ENCODE peak calls at places on chromosomes 4 and X, in eight cellular contexts. One of them, this sample, is unnamed.

GRCh38 chr4:66927937-66928336 is 617.4 kb downstream of the CENPC start:
- DNase-seq in BJ: no peak
- DNase-seq in IMR-90: no peak
- DNase-seq in breast epithelium: no peak
- DNase-seq in SJSA1: no peak
- DNase-seq in MM.1S: no peak
- DNase-seq in Panc1: no peak
- DNase-seq in mesendoderm: no peak
- DNase-seq in this sample: no peak

GRCh38 chrX:8668797-8669196 is 63.1 kb downstream of the ANOS1 start:
- DNase-seq in Panc1: no peak
- DNase-seq in MM.1S: no peak
- DNase-seq in mesendoderm: peak; percentile 84
- DNase-seq in SJSA1: no peak
- DNase-seq in breast epithelium: no peak
- DNase-seq in IMR-90: no peak
- DNase-seq in BJ: no peak
- DNase-seq in this sample: no peak

GRCh38 chrX:112834016-112834855 is 6.4 kb downstream of the AMOT start:
- DNase-seq in Panc1: no peak
- DNase-seq in BJ: peak; percentile 51
- DNase-seq in MM.1S: no peak
- DNase-seq in IMR-90: peak; percentile 77
- DNase-seq in SJSA1: peak; percentile 41
- DNase-seq in breast epithelium: no peak
- DNase-seq in mesendoderm: peak; percentile 65
- DNase-seq in this sample: no peak

GRCh38 chr4:15707363-15707715 is 4.5 kb downstream of the BST1 start:
- DNase-seq in MM.1S: no peak
- DNase-seq in SJSA1: no peak
- DNase-seq in IMR-90: no peak
- DNase-seq in BJ: no peak
- DNase-seq in mesendoderm: no peak
- DNase-seq in breast epithelium: no peak
- DNase-seq in Panc1: no peak
- DNase-seq in this sample: no peak

GRCh38 chr4:47221721-47222120 is 190.4 kb downstream of the GABRB1 start:
- DNase-seq in SJSA1: no peak
- DNase-seq in mesendoderm: no peak
- DNase-seq in breast epithelium: no peak
- DNase-seq in IMR-90: peak; percentile 87
- DNase-seq in BJ: no peak
- DNase-seq in Panc1: no peak
- DNase-seq in MM.1S: no peak
- DNase-seq in this sample: no peak

GRCh38 chr4:8267077-8267476 is 2.5 kb upstream of the HTRA3 start:
- DNase-seq in SJSA1: peak; percentile 54
- DNase-seq in breast epithelium: no peak
- DNase-seq in BJ: no peak
- DNase-seq in IMR-90: peak; percentile 33
- DNase-seq in mesendoderm: peak; percentile 65
- DNase-seq in Panc1: peak; percentile 7
- DNase-seq in MM.1S: peak; percentile 42
- DNase-seq in this sample: no peak

GRCh38 chr4:39587881-39588280 is 50.8 kb downstream of the SMIM14 start:
- DNase-seq in BJ: no peak
- DNase-seq in breast epithelium: no peak
- DNase-seq in MM.1S: no peak
- DNase-seq in Panc1: no peak
- DNase-seq in mesendoderm: no peak
- DNase-seq in SJSA1: no peak
- DNase-seq in IMR-90: peak; percentile 90
- DNase-seq in this sample: no peak

GRCh38 chr4:112361181-112361791 is 64.1 kb downstream of the ALPK1 start:
- DNase-seq in mesendoderm: peak; percentile 95
- DNase-seq in MM.1S: peak; percentile 78
- DNase-seq in BJ: no peak
- DNase-seq in SJSA1: no peak
- DNase-seq in breast epithelium: no peak
- DNase-seq in IMR-90: peak; percentile 27
- DNase-seq in Panc1: no peak
- DNase-seq in this sample: no peak

GRCh38 chr4:87975466-87975865 is at the start of gene SPP1:
- DNase-seq in Panc1: no peak
- DNase-seq in IMR-90: peak; percentile 13
- DNase-seq in BJ: no peak
- DNase-seq in breast epithelium: no peak
- DNase-seq in SJSA1: no peak
- DNase-seq in mesendoderm: peak; percentile 91
- DNase-seq in MM.1S: peak; percentile 60
- DNase-seq in this sample: no peak

GRCh38 chr4:25437951-25438350 is 60.9 kb downstream of the ANAPC4 start:
- DNase-seq in mesendoderm: no peak
- DNase-seq in Panc1: no peak
- DNase-seq in IMR-90: no peak
- DNase-seq in BJ: no peak
- DNase-seq in SJSA1: no peak
- DNase-seq in MM.1S: no peak
- DNase-seq in breast epithelium: no peak
- DNase-seq in this sample: no peak

GRCh38 chrX:113873056-113873455 is 710.8 kb upstream of the HTR2C start:
- DNase-seq in BJ: no peak
- DNase-seq in IMR-90: no peak
- DNase-seq in Panc1: no peak
- DNase-seq in breast epithelium: no peak
- DNase-seq in mesendoderm: no peak
- DNase-seq in SJSA1: no peak
- DNase-seq in MM.1S: no peak
- DNase-seq in this sample: no peak

GRCh38 chr4:183291070-183291469 is 29.0 kb downstream of the CLDN22 start:
- DNase-seq in SJSA1: no peak
- DNase-seq in MM.1S: no peak
- DNase-seq in breast epithelium: no peak
- DNase-seq in Panc1: no peak
- DNase-seq in BJ: no peak
- DNase-seq in mesendoderm: no peak
- DNase-seq in IMR-90: no peak
- DNase-seq in this sample: no peak

GRCh38 chr4:38456096-38456495 is 207.9 kb upstream of the KLF3 start:
- DNase-seq in breast epithelium: no peak
- DNase-seq in SJSA1: no peak
- DNase-seq in MM.1S: no peak
- DNase-seq in IMR-90: no peak
- DNase-seq in mesendoderm: no peak
- DNase-seq in BJ: no peak
- DNase-seq in Panc1: no peak
- DNase-seq in this sample: no peak

GRCh38 chrX:18348047-18348446 is 6.4 kb downstream of the SCML2 start:
- DNase-seq in BJ: peak; percentile 1
- DNase-seq in Panc1: no peak
- DNase-seq in MM.1S: peak; percentile 14
- DNase-seq in mesendoderm: peak; percentile 2
- DNase-seq in IMR-90: no peak
- DNase-seq in SJSA1: no peak
- DNase-seq in breast epithelium: no peak
- DNase-seq in this sample: peak; percentile 20

GRCh38 chrX:115023139-115023538 is 5.7 kb upstream of the IL13RA2 start:
- DNase-seq in IMR-90: peak; percentile 90
- DNase-seq in breast epithelium: no peak
- DNase-seq in BJ: peak; percentile 47
- DNase-seq in MM.1S: no peak
- DNase-seq in SJSA1: no peak
- DNase-seq in Panc1: no peak
- DNase-seq in mesendoderm: no peak
- DNase-seq in this sample: peak; percentile 43

GRCh38 chr4:2365054-2365912 is 53.2 kb downstream of the ZFYVE28 start:
- DNase-seq in SJSA1: no peak
- DNase-seq in breast epithelium: peak; percentile 46
- DNase-seq in MM.1S: no peak
- DNase-seq in mesendoderm: no peak
- DNase-seq in IMR-90: no peak
- DNase-seq in Panc1: no peak
- DNase-seq in BJ: no peak
- DNase-seq in this sample: no peak

GRCh38 chr4:164959896-164960295 is 17.6 kb downstream of the TRIM61 start:
- DNase-seq in breast epithelium: no peak
- DNase-seq in mesendoderm: no peak
- DNase-seq in BJ: no peak
- DNase-seq in MM.1S: no peak
- DNase-seq in Panc1: no peak
- DNase-seq in SJSA1: no peak
- DNase-seq in IMR-90: peak; percentile 22
- DNase-seq in this sample: peak; percentile 81

GRCh38 chr4:11622961-11623725 is 194.4 kb upstream of the HS3ST1 start:
- DNase-seq in breast epithelium: no peak
- DNase-seq in Panc1: no peak
- DNase-seq in SJSA1: no peak
- DNase-seq in IMR-90: no peak
- DNase-seq in BJ: no peak
- DNase-seq in mesendoderm: no peak
- DNase-seq in MM.1S: no peak
- DNase-seq in this sample: no peak

GRCh38 chr4:48681856-48682255 is 98.2 kb downstream of the FRYL start:
- DNase-seq in Panc1: no peak
- DNase-seq in mesendoderm: peak; percentile 49
- DNase-seq in BJ: no peak
- DNase-seq in MM.1S: peak; percentile 52
- DNase-seq in SJSA1: no peak
- DNase-seq in IMR-90: peak; percentile 52
- DNase-seq in breast epithelium: no peak
- DNase-seq in this sample: no peak

GRCh38 chrX:137194164-137194563 is 160.4 kb upstream of the GPR101 start:
- DNase-seq in Panc1: peak; percentile 20
- DNase-seq in SJSA1: peak; percentile 39
- DNase-seq in breast epithelium: no peak
- DNase-seq in mesendoderm: peak; percentile 69
- DNase-seq in IMR-90: peak; percentile 21
- DNase-seq in MM.1S: peak; percentile 36
- DNase-seq in BJ: no peak
- DNase-seq in this sample: no peak

GRCh38 chr4:137946423-137946822 is 295.7 kb downstream of the SLC7A11 start:
- DNase-seq in Panc1: no peak
- DNase-seq in breast epithelium: no peak
- DNase-seq in IMR-90: peak; percentile 56
- DNase-seq in SJSA1: no peak
- DNase-seq in mesendoderm: peak; percentile 8
- DNase-seq in MM.1S: no peak
- DNase-seq in BJ: no peak
- DNase-seq in this sample: no peak

GRCh38 chrX:141904262-141904661 is 568 bp downstream of the MAGEC1 start:
- DNase-seq in mesendoderm: no peak
- DNase-seq in breast epithelium: no peak
- DNase-seq in BJ: no peak
- DNase-seq in IMR-90: no peak
- DNase-seq in MM.1S: no peak
- DNase-seq in SJSA1: no peak
- DNase-seq in Panc1: no peak
- DNase-seq in this sample: no peak

GRCh38 chr4:64781737-64782326 is 372.6 kb upstream of the TECRL start:
- DNase-seq in mesendoderm: peak; percentile 34
- DNase-seq in MM.1S: peak; percentile 60
- DNase-seq in Panc1: peak; percentile 13
- DNase-seq in SJSA1: no peak
- DNase-seq in BJ: no peak
- DNase-seq in IMR-90: peak; percentile 10
- DNase-seq in breast epithelium: no peak
- DNase-seq in this sample: no peak

GRCh38 chr4:129364747-129365452 is 268.9 kb downstream of the C4orf33 start:
- DNase-seq in SJSA1: no peak
- DNase-seq in breast epithelium: no peak
- DNase-seq in MM.1S: no peak
- DNase-seq in mesendoderm: no peak
- DNase-seq in Panc1: no peak
- DNase-seq in IMR-90: no peak
- DNase-seq in BJ: no peak
- DNase-seq in this sample: no peak

GRCh38 chrX:20547649-20548051 is 280.9 kb upstream of the RPS6KA3 start:
- DNase-seq in mesendoderm: no peak
- DNase-seq in Panc1: no peak
- DNase-seq in BJ: no peak
- DNase-seq in IMR-90: peak; percentile 68
- DNase-seq in MM.1S: peak; percentile 54
- DNase-seq in breast epithelium: no peak
- DNase-seq in SJSA1: no peak
- DNase-seq in this sample: peak; percentile 77

GRCh38 chr4:105197777-105198176 is 51.1 kb downstream of the TET2 start:
- DNase-seq in BJ: no peak
- DNase-seq in breast epithelium: no peak
- DNase-seq in mesendoderm: no peak
- DNase-seq in IMR-90: peak; percentile 43
- DNase-seq in MM.1S: no peak
- DNase-seq in Panc1: no peak
- DNase-seq in SJSA1: no peak
- DNase-seq in this sample: no peak
- H3K27me3 ChIP-seq in BJ: no peaks in the 10 kb centered on the region
- H3K27me3 ChIP-seq in breast epithelium: no peaks in the 10 kb centered on the region
- H3K27me3 ChIP-seq in mesendoderm: no peaks in the 10 kb centered on the region
- H3K27me3 ChIP-seq in IMR-90: no peaks in the 10 kb centered on the region
- H3K27me3 ChIP-seq in MM.1S: no peaks in the 10 kb centered on the region
- H3K27me3 ChIP-seq in Panc1: no peaks in the 10 kb centered on the region
- H3K27me3 ChIP-seq in SJSA1: no peaks in the 10 kb centered on the region
- H3K27me3 ChIP-seq in this sample: no peaks in the 10 kb centered on the region

GRCh38 chr4:7005571-7005970 is 37.6 kb upstream of the TADA2B start:
- DNase-seq in MM.1S: no peak
- DNase-seq in breast epithelium: no peak
- DNase-seq in Panc1: no peak
- DNase-seq in BJ: no peak
- DNase-seq in IMR-90: no peak
- DNase-seq in mesendoderm: no peak
- DNase-seq in SJSA1: no peak
- DNase-seq in this sample: no peak
- H3K36me3 ChIP-seq in MM.1S: peaks cover 12% of the 10 kb centered on the region
- H3K36me3 ChIP-seq in breast epithelium: no peaks in the 10 kb centered on the region
- H3K36me3 ChIP-seq in Panc1: peaks cover 8% of the 10 kb centered on the region
- H3K36me3 ChIP-seq in BJ: peaks cover 15% of the 10 kb centered on the region
- H3K36me3 ChIP-seq in IMR-90: peaks cover 43% of the 10 kb centered on the region
- H3K36me3 ChIP-seq in mesendoderm: peaks cover 11% of the 10 kb centered on the region
- H3K36me3 ChIP-seq in SJSA1: no peaks in the 10 kb centered on the region
- H3K36me3 ChIP-seq in this sample: no peaks in the 10 kb centered on the region

GRCh38 chr4:155039162-155039561 is 169.3 kb upstream of the NPY2R start:
- DNase-seq in breast epithelium: no peak
- DNase-seq in IMR-90: no peak
- DNase-seq in MM.1S: no peak
- DNase-seq in SJSA1: no peak
- DNase-seq in mesendoderm: no peak
- DNase-seq in BJ: no peak
- DNase-seq in Panc1: no peak
- DNase-seq in this sample: no peak
- H3K27me3 ChIP-seq in breast epithelium: no peaks in the 10 kb centered on the region
- H3K27me3 ChIP-seq in IMR-90: no peaks in the 10 kb centered on the region
- H3K27me3 ChIP-seq in MM.1S: no peaks in the 10 kb centered on the region
- H3K27me3 ChIP-seq in SJSA1: no peaks in the 10 kb centered on the region
- H3K27me3 ChIP-seq in mesendoderm: no peaks in the 10 kb centered on the region
- H3K27me3 ChIP-seq in BJ: no peaks in the 10 kb centered on the region
- H3K27me3 ChIP-seq in Panc1: no peaks in the 10 kb centered on the region
- H3K27me3 ChIP-seq in this sample: no peaks in the 10 kb centered on the region

DNA sequence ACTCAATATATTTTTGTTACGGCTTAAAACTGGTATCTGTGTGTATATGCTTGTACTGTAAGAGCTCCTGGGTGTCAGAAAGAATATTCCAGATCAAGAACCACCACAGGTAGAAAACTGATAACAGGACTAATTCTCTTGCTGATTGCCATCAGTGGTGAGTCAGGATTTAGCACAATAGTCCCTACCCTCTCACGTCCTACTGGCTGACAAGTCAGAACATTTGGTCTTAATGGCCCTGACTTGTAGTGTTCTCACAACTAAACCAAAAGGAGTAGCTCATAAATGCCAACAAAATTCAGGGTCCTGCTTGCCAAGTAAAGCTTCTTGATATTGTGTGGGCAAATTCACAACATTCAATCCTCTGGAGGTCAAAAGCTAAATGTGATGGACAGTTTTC is 105.2 kb upstream of the MAB21L2 start:
- DNase-seq in SJSA1: no peak
- DNase-seq in Panc1: no peak
- DNase-seq in IMR-90: no peak
- DNase-seq in BJ: no peak
- DNase-seq in mesendoderm: peak; percentile 63
- DNase-seq in MM.1S: no peak
- DNase-seq in breast epithelium: no peak
- DNase-seq in this sample: no peak
- H3K36me3 ChIP-seq in SJSA1: no peaks in the 10 kb centered on the region
- H3K36me3 ChIP-seq in Panc1: no peaks in the 10 kb centered on the region
- H3K36me3 ChIP-seq in IMR-90: no peaks in the 10 kb centered on the region
- H3K36me3 ChIP-seq in BJ: no peaks in the 10 kb centered on the region
- H3K36me3 ChIP-seq in mesendoderm: no peaks in the 10 kb centered on the region
- H3K36me3 ChIP-seq in MM.1S: no peaks in the 10 kb centered on the region
- H3K36me3 ChIP-seq in breast epithelium: no peaks in the 10 kb centered on the region
- H3K36me3 ChIP-seq in this sample: no peaks in the 10 kb centered on the region

This sample was measured in MG63.